ENCODE peak calls at places on chromosomes 5 and 9, in nine cellular contexts. One of them, this sample, is unnamed.

GRCh38 chr5:154642499-154643245 is 112.5 kb upstream of the LARP1 start:
- DNase-seq in HFFc6: peak; percentile 15
- DNase-seq in NB4: peak; percentile 68
- DNase-seq in sigmoid colon: no peak
- DNase-seq in esophagus squamous epithelium: no peak
- DNase-seq in esophagus muscularis mucosa: no peak
- DNase-seq in endothelial cell: no peak
- DNase-seq in endodermal cell: no peak
- DNase-seq in brain microvascular endothelial cell: peak; percentile 38
- DNase-seq in this sample: no peak

GRCh38 chr5:153429734-153430133 is 60.7 kb upstream of the GRIA1 start:
- DNase-seq in HFFc6: no peak
- DNase-seq in NB4: no peak
- DNase-seq in sigmoid colon: no peak
- DNase-seq in esophagus squamous epithelium: no peak
- DNase-seq in esophagus muscularis mucosa: no peak
- DNase-seq in endothelial cell: no peak
- DNase-seq in endodermal cell: no peak
- DNase-seq in brain microvascular endothelial cell: no peak
- DNase-seq in this sample: peak; percentile 8

GRCh38 chr9:93132946-93133640 is 958 bp downstream of the NINJ1 start:
- DNase-seq in HFFc6: no peak
- DNase-seq in NB4: no peak
- DNase-seq in sigmoid colon: peak; percentile 84
- DNase-seq in esophagus squamous epithelium: no peak
- DNase-seq in esophagus muscularis mucosa: no peak
- DNase-seq in endothelial cell: no peak
- DNase-seq in endodermal cell: peak; percentile 69
- DNase-seq in brain microvascular endothelial cell: no peak
- DNase-seq in this sample: no peak

GRCh38 chr9:135282001-135282731 is 194.7 kb downstream of the OLFM1 start:
- DNase-seq in HFFc6: no peak
- DNase-seq in NB4: no peak
- DNase-seq in sigmoid colon: peak; percentile 76
- DNase-seq in esophagus squamous epithelium: no peak
- DNase-seq in esophagus muscularis mucosa: no peak
- DNase-seq in endothelial cell: no peak
- DNase-seq in endodermal cell: no peak
- DNase-seq in brain microvascular endothelial cell: no peak
- DNase-seq in this sample: peak; percentile 50

GRCh38 chr5:38634961-38635369 is 78.5 kb upstream of the LIFR start:
- DNase-seq in HFFc6: no peak
- DNase-seq in NB4: no peak
- DNase-seq in sigmoid colon: no peak
- DNase-seq in esophagus squamous epithelium: no peak
- DNase-seq in esophagus muscularis mucosa: no peak
- DNase-seq in endothelial cell: no peak
- DNase-seq in endodermal cell: no peak
- DNase-seq in brain microvascular endothelial cell: no peak
- DNase-seq in this sample: no peak

GRCh38 chr5:103208460-103208859 is 50.1 kb upstream of the MACIR start:
- DNase-seq in HFFc6: no peak
- DNase-seq in NB4: no peak
- DNase-seq in sigmoid colon: no peak
- DNase-seq in esophagus squamous epithelium: no peak
- DNase-seq in esophagus muscularis mucosa: no peak
- DNase-seq in endothelial cell: no peak
- DNase-seq in endodermal cell: no peak
- DNase-seq in brain microvascular endothelial cell: no peak
- DNase-seq in this sample: no peak

GRCh38 chr5:42531611-42532010 is 108.4 kb downstream of the GHR start:
- DNase-seq in HFFc6: no peak
- DNase-seq in NB4: no peak
- DNase-seq in sigmoid colon: no peak
- DNase-seq in esophagus squamous epithelium: no peak
- DNase-seq in esophagus muscularis mucosa: no peak
- DNase-seq in endothelial cell: no peak
- DNase-seq in endodermal cell: no peak
- DNase-seq in brain microvascular endothelial cell: no peak
- DNase-seq in this sample: no peak

GRCh38 chr9:98231770-98232478 is 23.5 kb downstream of the TBC1D2 start:
- DNase-seq in HFFc6: peak; percentile 79
- DNase-seq in NB4: peak; percentile 31
- DNase-seq in sigmoid colon: peak; percentile 19
- DNase-seq in esophagus squamous epithelium: no peak
- DNase-seq in esophagus muscularis mucosa: no peak
- DNase-seq in endothelial cell: no peak
- DNase-seq in endodermal cell: no peak
- DNase-seq in brain microvascular endothelial cell: peak; percentile 84
- DNase-seq in this sample: no peak

GRCh38 chr9:93036887-93037475 is 21.5 kb upstream of the SUSD3 start:
- DNase-seq in HFFc6: no peak
- DNase-seq in NB4: peak; percentile 49
- DNase-seq in sigmoid colon: no peak
- DNase-seq in esophagus squamous epithelium: no peak
- DNase-seq in esophagus muscularis mucosa: no peak
- DNase-seq in endothelial cell: no peak
- DNase-seq in endodermal cell: no peak
- DNase-seq in brain microvascular endothelial cell: no peak
- DNase-seq in this sample: no peak

GRCh38 chr5:174323878-174324281 is 278.4 kb downstream of the NSG2 start:
- DNase-seq in HFFc6: no peak
- DNase-seq in NB4: peak; percentile 25
- DNase-seq in sigmoid colon: no peak
- DNase-seq in esophagus squamous epithelium: no peak
- DNase-seq in esophagus muscularis mucosa: no peak
- DNase-seq in endothelial cell: peak; percentile 50
- DNase-seq in endodermal cell: peak; percentile 90
- DNase-seq in brain microvascular endothelial cell: peak; percentile 18
- DNase-seq in this sample: peak; percentile 16

DNA sequence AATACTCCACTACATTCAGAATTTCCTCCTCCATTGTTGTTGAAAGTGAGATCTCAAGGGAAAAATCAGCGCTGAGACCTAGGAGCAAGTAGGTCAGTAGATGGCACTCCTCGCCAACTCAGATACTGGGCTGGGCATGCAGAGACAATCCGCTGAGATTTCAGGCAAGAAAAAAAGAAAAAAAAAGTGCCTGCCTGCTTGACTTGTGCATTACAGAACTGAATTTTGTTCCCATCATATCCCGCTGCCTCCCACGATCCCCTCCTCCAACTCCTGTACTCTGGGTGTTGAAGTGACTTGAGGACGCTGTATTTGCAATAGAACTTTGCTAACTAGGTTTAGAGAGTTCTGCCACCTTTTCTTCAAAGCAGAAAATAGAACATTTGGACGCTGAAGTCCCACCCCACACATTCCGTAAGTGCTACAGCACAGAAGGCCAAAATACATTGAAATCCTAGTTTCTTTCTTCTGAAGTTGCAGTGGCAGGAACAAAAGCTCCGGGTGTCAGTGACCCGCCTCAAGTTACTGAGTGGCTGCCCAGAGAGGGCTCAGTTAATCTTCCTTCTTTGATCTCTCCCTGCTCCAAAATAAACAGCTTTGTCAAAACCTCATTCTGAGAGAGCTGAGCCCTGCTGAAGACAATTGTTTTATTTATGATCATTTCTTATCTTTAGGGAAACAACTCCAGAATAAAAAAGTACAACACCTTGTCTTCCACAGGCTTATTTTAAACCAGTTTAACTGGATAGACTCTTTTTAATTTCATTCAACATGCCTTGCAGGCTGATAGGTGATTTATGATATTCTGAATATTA is 265.7 kb downstream of the MLLT3 start:
- DNase-seq in HFFc6: peak; percentile 80
- DNase-seq in NB4: peak; percentile 74
- DNase-seq in sigmoid colon: peak; percentile 81
- DNase-seq in esophagus squamous epithelium: no peak
- DNase-seq in esophagus muscularis mucosa: no peak
- DNase-seq in endothelial cell: peak; percentile 70
- DNase-seq in endodermal cell: peak; percentile 88
- DNase-seq in brain microvascular endothelial cell: peak; percentile 77
- DNase-seq in this sample: peak; percentile 72
- TF ChIP-seq CTCF in HFFc6: peak; percentile 80
- TF ChIP-seq CTCF in NB4: peak; percentile 64
- TF ChIP-seq CTCF in sigmoid colon: peak; percentile 28
- TF ChIP-seq CTCF in esophagus squamous epithelium: peak; percentile 48
- TF ChIP-seq CTCF in esophagus muscularis mucosa: peak; percentile 70
- TF ChIP-seq CTCF in endothelial cell: peak; percentile 23
- TF ChIP-seq CTCF in endodermal cell: peak; percentile 88
- TF ChIP-seq CTCF in brain microvascular endothelial cell: peak; percentile 76
- TF ChIP-seq CTCF in this sample: peak; percentile 53

DNA sequence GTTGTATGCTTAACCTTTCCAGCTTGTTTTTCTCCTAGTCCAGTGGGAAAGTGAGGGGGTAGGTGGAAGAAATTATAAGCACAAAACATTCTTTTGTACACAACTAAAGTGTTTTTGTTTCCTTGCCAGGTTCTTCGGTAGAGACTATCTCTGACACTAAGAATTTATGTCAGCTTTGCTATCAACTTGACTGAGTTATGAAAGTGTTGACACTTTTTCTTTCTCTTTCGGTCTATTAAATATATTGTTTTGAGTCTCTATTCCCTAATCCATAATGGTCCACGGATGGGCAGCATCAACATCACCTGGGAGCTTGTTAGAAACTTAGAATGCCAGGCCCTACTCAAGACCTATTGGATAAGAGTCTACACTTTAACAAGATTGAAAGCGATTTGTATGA is 195.0 kb upstream of the ATP10B start:
- DNase-seq in HFFc6: no peak
- DNase-seq in NB4: no peak
- DNase-seq in sigmoid colon: no peak
- DNase-seq in esophagus squamous epithelium: no peak
- DNase-seq in esophagus muscularis mucosa: no peak
- DNase-seq in endothelial cell: no peak
- DNase-seq in endodermal cell: no peak
- DNase-seq in brain microvascular endothelial cell: no peak
- DNase-seq in this sample: no peak
- TF ChIP-seq CTCF in HFFc6: no peak
- TF ChIP-seq CTCF in NB4: no peak
- TF ChIP-seq CTCF in sigmoid colon: no peak
- TF ChIP-seq CTCF in esophagus squamous epithelium: no peak
- TF ChIP-seq CTCF in esophagus muscularis mucosa: no peak
- TF ChIP-seq CTCF in endothelial cell: no peak
- TF ChIP-seq CTCF in endodermal cell: no peak
- TF ChIP-seq CTCF in brain microvascular endothelial cell: no peak
- TF ChIP-seq CTCF in this sample: no peak

GRCh38 chr9:136667217-136667939 is 4.7 kb downstream of the EGFL7 start:
- DNase-seq in HFFc6: no peak
- DNase-seq in NB4: no peak
- DNase-seq in sigmoid colon: no peak
- DNase-seq in esophagus squamous epithelium: no peak
- DNase-seq in esophagus muscularis mucosa: no peak
- DNase-seq in endothelial cell: no peak
- DNase-seq in endodermal cell: no peak
- DNase-seq in brain microvascular endothelial cell: no peak
- DNase-seq in this sample: no peak

GRCh38 chr9:136666364-136667216 is 3.9 kb downstream of the EGFL7 start:
- DNase-seq in HFFc6: no peak
- DNase-seq in NB4: no peak
- DNase-seq in sigmoid colon: no peak
- DNase-seq in esophagus squamous epithelium: no peak
- DNase-seq in esophagus muscularis mucosa: no peak
- DNase-seq in endothelial cell: no peak
- DNase-seq in endodermal cell: no peak
- DNase-seq in brain microvascular endothelial cell: no peak
- DNase-seq in this sample: no peak

GRCh38 chr9:136665111-136665703 is 2.5 kb downstream of the EGFL7 start:
- DNase-seq in HFFc6: no peak
- DNase-seq in NB4: no peak
- DNase-seq in sigmoid colon: no peak
- DNase-seq in esophagus squamous epithelium: no peak
- DNase-seq in esophagus muscularis mucosa: no peak
- DNase-seq in endothelial cell: no peak
- DNase-seq in endodermal cell: peak; percentile 85
- DNase-seq in brain microvascular endothelial cell: no peak
- DNase-seq in this sample: peak; percentile 46

GRCh38 chr9:136664799-136665082 is 2.0 kb downstream of the EGFL7 start:
- DNase-seq in HFFc6: no peak
- DNase-seq in NB4: no peak
- DNase-seq in sigmoid colon: no peak
- DNase-seq in esophagus squamous epithelium: no peak
- DNase-seq in esophagus muscularis mucosa: no peak
- DNase-seq in endothelial cell: no peak
- DNase-seq in endodermal cell: no peak
- DNase-seq in brain microvascular endothelial cell: no peak
- DNase-seq in this sample: no peak

DNA sequence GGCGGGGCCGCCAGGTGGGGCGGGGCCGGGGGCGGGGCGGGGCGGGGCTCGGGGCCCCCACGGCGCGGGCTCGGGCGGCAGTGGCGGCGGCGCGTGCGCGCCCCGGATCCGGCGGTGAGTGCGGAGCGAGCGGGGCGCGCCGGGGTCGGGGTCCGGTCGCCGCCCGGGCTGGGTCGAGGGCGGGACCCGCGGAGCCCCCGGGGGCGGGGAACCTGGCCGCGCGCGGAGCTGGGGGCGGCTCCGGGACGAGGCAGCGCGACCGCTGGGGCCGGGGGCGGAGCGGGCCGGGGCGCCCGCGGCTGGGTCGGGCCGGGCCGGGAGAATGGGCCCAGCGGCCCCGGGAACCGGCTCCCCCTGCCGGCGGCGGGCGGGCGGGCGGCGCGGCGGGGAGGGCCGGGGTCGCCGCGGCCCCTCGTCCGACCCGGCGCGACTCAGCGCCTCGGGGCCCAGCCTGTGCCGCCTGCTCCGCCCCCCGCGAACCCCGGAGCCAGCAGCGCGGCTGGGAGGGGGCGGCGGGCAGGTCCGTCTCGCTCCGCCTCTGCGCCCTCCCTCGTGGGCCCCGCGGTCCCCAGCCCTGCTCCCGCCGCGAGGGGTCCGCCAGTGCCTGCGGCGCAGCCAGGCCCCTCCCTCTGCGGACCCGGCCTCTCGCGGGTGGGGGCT is 3.1 kb downstream of the EGFL7 start:
- DNase-seq in HFFc6: no peak
- DNase-seq in NB4: no peak
- DNase-seq in sigmoid colon: no peak
- DNase-seq in esophagus squamous epithelium: no peak
- DNase-seq in esophagus muscularis mucosa: no peak
- DNase-seq in endothelial cell: peak; percentile 58
- DNase-seq in endodermal cell: no peak
- DNase-seq in brain microvascular endothelial cell: no peak
- DNase-seq in this sample: no peak
- TF ChIP-seq CTCF in HFFc6: no peak
- TF ChIP-seq CTCF in NB4: no peak
- TF ChIP-seq CTCF in sigmoid colon: no peak
- TF ChIP-seq CTCF in esophagus squamous epithelium: no peak
- TF ChIP-seq CTCF in esophagus muscularis mucosa: no peak
- TF ChIP-seq CTCF in endothelial cell: no peak
- TF ChIP-seq CTCF in endodermal cell: no peak
- TF ChIP-seq CTCF in brain microvascular endothelial cell: no peak
- TF ChIP-seq CTCF in this sample: no peak

DNA sequence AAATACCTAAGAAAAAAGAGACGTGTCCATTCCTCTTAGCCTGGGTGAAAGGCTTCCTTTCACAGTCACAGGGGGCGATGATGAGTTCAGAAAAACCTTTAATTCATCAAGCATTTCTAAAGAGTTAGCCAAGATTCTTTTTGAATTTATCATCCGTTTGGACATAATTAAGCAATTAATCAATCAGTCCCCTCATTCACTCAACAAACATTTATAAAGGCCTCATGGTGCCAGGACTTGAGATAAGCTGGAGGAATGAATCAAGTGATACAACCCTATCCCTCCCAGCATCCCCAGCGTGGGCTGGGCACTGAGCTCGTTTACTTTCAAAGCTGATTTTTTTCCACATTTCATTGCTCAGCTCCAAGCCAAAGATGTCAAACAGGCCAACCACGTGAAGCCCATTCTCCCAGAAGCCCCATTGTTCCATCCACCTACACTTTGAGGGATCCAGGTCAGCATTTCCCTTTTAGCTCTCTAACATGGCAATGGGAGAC is 140.5 kb downstream of the SLIT3 start:
- DNase-seq in HFFc6: peak; percentile 14
- DNase-seq in NB4: no peak
- DNase-seq in sigmoid colon: no peak
- DNase-seq in esophagus squamous epithelium: no peak
- DNase-seq in esophagus muscularis mucosa: no peak
- DNase-seq in endothelial cell: no peak
- DNase-seq in endodermal cell: no peak
- DNase-seq in brain microvascular endothelial cell: peak; percentile 2
- DNase-seq in this sample: no peak
- TF ChIP-seq CTCF in HFFc6: peak; percentile 59
- TF ChIP-seq CTCF in NB4: no peak
- TF ChIP-seq CTCF in sigmoid colon: no peak
- TF ChIP-seq CTCF in esophagus squamous epithelium: no peak
- TF ChIP-seq CTCF in esophagus muscularis mucosa: no peak
- TF ChIP-seq CTCF in endothelial cell: no peak
- TF ChIP-seq CTCF in endodermal cell: peak; percentile 68
- TF ChIP-seq CTCF in brain microvascular endothelial cell: peak; percentile 50
- TF ChIP-seq CTCF in this sample: no peak

This sample was measured in activated CD8-positive, alpha-beta T cell treated with anti-CD3 and anti-CD28 coated beads for 36 hours.